ENCODE peak calls at places on chromosomes 6 and 20, in nine cellular contexts. V is GM06990; O is activated CD8-positive, alpha-beta memory T cell treated with anti-CD3 and anti-CD28 coated beads for 1 hour; G is Panc1; Q is Peyer's patch; E is nucleus accumbens; L is NCI-H446 treated with DMSO at 0.1 percent for 48 hours; D is activated T-helper 1 cell treated with anti-CD3 and anti-CD28 coated beads, Interleukin-12 subunit alpha, Interleukin-12 subunit beta, Interleukin-2, Interleukin-4 antibody, amounts not matched to agents 30 ng/mL and 10 ng/mL and 1 ng/mL, durations not matched to agents 14 hours and 24 hours and 36 hours; Z is RPMI8226. A is an unnamed sample.

GRCh38 chr6:158870418-158870957 is 51.3 kb upstream of the EZR start:
- DNase-seq in E (no peak), Q (no peak), O (no peak), Z (no peak), D (no peak), G (no peak), V (no peak), L (no peak), A (no peak)

GRCh38 chr6:6686748-6687601 is 98.5 kb downstream of the LY86 start:
- DNase-seq in L (peak), V (no peak), D (peak), Z (peak), Q (peak), G (no peak), O (no peak), E (no peak), A (peak)

GRCh38 chr20:49187330-49188100 is 619 bp downstream of the STAU1 start:
- DNase-seq in Z (peak), D (peak), G (no peak), Q (no peak), O (peak), E (no peak), L (no peak), V (no peak), A (peak)

GRCh38 chr20:61699184-61700066 is 366.3 kb downstream of the TAF4 start:
- DNase-seq in L (no peak), V (no peak), O (no peak), E (no peak), G (no peak), Q (no peak), Z (no peak), D (no peak), A (no peak)

GRCh38 chr20:1648101-1648500 is 9.5 kb downstream of the SIRPG start:
- DNase-seq in L (no peak), D (no peak), Q (no peak), V (no peak), E (no peak), G (no peak), O (no peak), Z (no peak), A (no peak)

GRCh38 chr6:26401987-26402658 is at the start of gene BTN3A1:
- DNase-seq in G (peak), O (peak), L (peak), Z (peak), V (peak), D (peak), E (peak), Q (peak), A (peak)

GRCh38 chr6:28555136-28555535 is 29.5 kb downstream of the GPX5 start:
- DNase-seq in L (no peak), D (no peak), Q (no peak), E (no peak), Z (no peak), O (no peak), V (no peak), G (no peak), A (no peak)

GRCh38 chr6:37210313-37210898 is 40.5 kb downstream of the PIM1 start:
- DNase-seq in L (peak), Z (peak), Q (no peak), V (no peak), E (peak), O (peak), D (peak), G (peak), A (peak)

GRCh38 chr6:145275019-145275418 is 460.3 kb downstream of the EPM2A start:
- DNase-seq in Z (no peak), Q (no peak), L (no peak), G (no peak), O (no peak), E (no peak), D (no peak), V (no peak), A (no peak)

GRCh38 chr6:118551063-118551672 is 3.1 kb downstream of the PLN start:
- DNase-seq in Z (peak), O (no peak), L (peak), E (no peak), D (no peak), Q (no peak), G (peak), V (peak), A (no peak)

GRCh38 chr6:161727063-161727462 is 453.2 kb upstream of the AGPAT4 start:
- DNase-seq in Q (no peak), L (no peak), O (no peak), D (no peak), E (no peak), V (no peak), Z (no peak), G (no peak), A (no peak)

GRCh38 chr20:31989030-31989645 is 21.1 kb upstream of the CCM2L start:
- DNase-seq in Z (no peak), L (no peak), D (no peak), Q (no peak), V (no peak), G (no peak), E (no peak), O (no peak), A (no peak)

GRCh38 chr6:136717297-136717990 is 74.8 kb downstream of the MAP3K5 start:
- DNase-seq in E (no peak), Z (peak), Q (no peak), V (peak), O (no peak), D (no peak), G (no peak), L (no peak), A (no peak)

GRCh38 chr6:110784610-110784979 is 30.7 kb downstream of the CDK19 start:
- DNase-seq in L (no peak), G (no peak), E (no peak), O (no peak), V (no peak), D (no peak), Z (no peak), Q (no peak), A (no peak)

GRCh38 chr6:36961441-36962430 is 7.2 kb downstream of the PI16 start:
- DNase-seq in D (no peak), E (no peak), Q (peak), L (no peak), O (no peak), G (no peak), V (no peak), Z (no peak), A (no peak)

GRCh38 chr6:157635388-157636244 is 187.4 kb upstream of the SNX9 start:
- DNase-seq in L (no peak), O (no peak), Z (no peak), G (no peak), V (no peak), E (no peak), Q (no peak), D (no peak), A (no peak)

GRCh38 chr6:136254851-136255466 is 4.8 kb upstream of the MTFR2 start:
- DNase-seq in Z (no peak), G (no peak), L (no peak), E (no peak), V (no peak), D (no peak), O (no peak), Q (no peak), A (no peak)

GRCh38 chr6:3848380-3848779 is 793 bp upstream of the FAM50B start:
- DNase-seq in Z (no peak), D (no peak), E (no peak), O (no peak), V (no peak), G (no peak), Q (no peak), L (no peak), A (no peak)

GRCh38 chr6:42901538-42901957 is 14.3 kb upstream of the PTCRA start:
- DNase-seq in G (peak), V (no peak), Z (peak), E (peak), L (peak), Q (no peak), O (peak), D (peak), A (peak)

GRCh38 chr6:29955783-29956182 is 13.5 kb downstream of the HLA-A start:
- DNase-seq in G (no peak), V (no peak), D (no peak), E (no peak), Q (no peak), O (no peak), Z (no peak), L (no peak), A (no peak)

GRCh38 chr6:167760979-167761793 is 65.5 kb upstream of the AFDN start:
- DNase-seq in V (no peak), O (no peak), L (no peak), G (no peak), Z (no peak), D (no peak), E (no peak), Q (no peak), A (peak)

GRCh38 chr6:13709698-13710551 is 1.7 kb downstream of the RANBP9 start:
- DNase-seq in L (no peak), E (no peak), O (no peak), Z (peak), V (no peak), Q (no peak), D (no peak), G (no peak), A (no peak)

GRCh38 chr6:68724054-68724453 is 89.0 kb downstream of the ADGRB3 start:
- DNase-seq in G (no peak), E (no peak), L (no peak), D (no peak), V (no peak), O (no peak), Z (no peak), Q (no peak), A (no peak)

GRCh38 chr6:11096109-11096508 is 2.5 kb downstream of the SMIM13 start:
- DNase-seq in Z (peak), O (no peak), E (peak), V (no peak), L (peak), D (no peak), Q (no peak), G (no peak), A (no peak)

GRCh38 chr6:84774174-84775158 is 10.1 kb upstream of the TBX18 start:
- DNase-seq in V (peak), O (no peak), Z (peak), G (no peak), E (no peak), Q (peak), L (no peak), D (no peak), A (no peak)

GRCh38 chr6:169019727-169020491 is 233.7 kb downstream of the THBS2 start:
- DNase-seq in V (no peak), G (no peak), D (no peak), Q (no peak), O (no peak), Z (no peak), E (no peak), L (no peak), A (no peak)

GRCh38 chr20:60210779-60211617 is 252.8 kb downstream of the CDH26 start:
- DNase-seq in Z (peak), G (peak), L (no peak), E (peak), V (peak), D (peak), Q (peak), O (peak), A (peak)

GRCh38 chr20:36967636-36968035 is 16.1 kb upstream of the SAMHD1 start:
- DNase-seq in O (no peak), Z (no peak), G (no peak), Q (no peak), D (no peak), L (no peak), E (no peak), V (no peak), A (no peak)